ENCODE peak calls at places on chromosomes 5 and 9, in eight cellular contexts. K, N, L, G, U, A, H and M are unnamed samples.

GRCh38 chr5:141879941-141880738 is 1.9 kb upstream of the PCDH1 start:
- DNase-seq in K (no peak), N (no peak), L (no peak), G (no peak), U (no peak), A (no peak), H (no peak), M (no peak)

GRCh38 chr5:158570502-158570901 is 529.2 kb downstream of the EBF1 start:
- DNase-seq in K (no peak), N (no peak), L (no peak), G (no peak), U (no peak), A (no peak), H (no peak), M (no peak)

GRCh38 chr9:91522496-91522895 is 98.9 kb upstream of the NFIL3 start:
- DNase-seq in K (no peak), N (no peak), L (no peak), G (no peak), U (no peak), A (no peak), H (no peak), M (no peak)

GRCh38 chr9:130780865-130781504 is 54.1 kb upstream of the ABL1 start:
- DNase-seq in K (peak; percentile 96), N (no peak), L (no peak), G (peak; percentile 79), U (no peak), A (no peak), H (no peak), M (no peak)

GRCh38 chr5:135890867-135891266 is 4.8 kb downstream of the IL9 start:
- DNase-seq in K (no peak), N (no peak), L (no peak), G (no peak), U (no peak), A (no peak), H (peak; percentile 11), M (peak; percentile 42)

GRCh38 chr5:33494476-33494875 is 53.7 kb downstream of the TARS1 start:
- DNase-seq in K (no peak), N (no peak), L (no peak), G (no peak), U (no peak), A (no peak), H (no peak), M (no peak)

GRCh38 chr5:113133573-113133972 is 157.0 kb downstream of the DCP2 start:
- DNase-seq in K (no peak), N (no peak), L (no peak), G (no peak), U (no peak), A (no peak), H (no peak), M (no peak)

GRCh38 chr9:137742698-137743097 is 123.9 kb downstream of the EHMT1 start:
- DNase-seq in K (no peak), N (no peak), L (no peak), G (no peak), U (no peak), A (no peak), H (no peak), M (no peak)

GRCh38 chr5:1660037-1660400 is 136.3 kb upstream of the LPCAT1 start:
- DNase-seq in K (no peak), N (no peak), L (no peak), G (peak; percentile 39), U (no peak), A (no peak), H (no peak), M (no peak)

GRCh38 chr5:40578501-40579451 is 100.9 kb upstream of the PTGER4 start:
- DNase-seq in K (no peak), N (no peak), L (no peak), G (no peak), U (no peak), A (no peak), H (no peak), M (peak; percentile 62)

GRCh38 chr9:129624947-129625346 is 1.0 kb upstream of the NTMT1 start:
- DNase-seq in K (peak; percentile 91), N (no peak), L (no peak), G (no peak), U (no peak), A (peak; percentile 59), H (peak; percentile 68), M (no peak)

GRCh38 chr5:181192337-181193046 is 12.5 kb downstream of the TRIM7 start:
- DNase-seq in K (peak; percentile 20), N (no peak), L (no peak), G (no peak), U (no peak), A (no peak), H (no peak), M (no peak)

GRCh38 chr5:135533794-135534193 is 2.0 kb downstream of the NEUROG1 start:
- DNase-seq in K (no peak), N (no peak), L (no peak), G (no peak), U (no peak), A (no peak), H (no peak), M (no peak)

GRCh38 chr5:120510098-120510634 is 46.1 kb downstream of the PRR16 start:
- DNase-seq in K (no peak), N (no peak), L (no peak), G (no peak), U (no peak), A (no peak), H (no peak), M (no peak)

GRCh38 chr5:95808686-95809413 is 13.7 kb downstream of the GLRX start:
- DNase-seq in K (no peak), N (peak; percentile 75), L (no peak), G (peak; percentile 90), U (no peak), A (peak; percentile 81), H (no peak), M (peak; percentile 66)

GRCh38 chr9:22718653-22719052 is 272.0 kb downstream of the DMRTA1 start:
- DNase-seq in K (no peak), N (no peak), L (no peak), G (no peak), U (no peak), A (no peak), H (no peak), M (no peak)